ENCODE peak calls at places on chromosomes 3 and 15, in four cellular contexts. R is HepG2, P is WTC11, M is K562. A is an unnamed sample.

GRCh38 chr15:74784426-74784825 is 2.5 kb downstream of the CSK start:
- DNase-seq in M (no peak), R (no peak), P (no peak), A (no peak)

GRCh38 chr3:120182613-120183524 is 88.6 kb upstream of the GSK3B start:
- DNase-seq in M (no peak), P (no peak), R (no peak), A (no peak)

GRCh38 chr3:195040773-195041520 is 230.0 kb downstream of the XXYLT1 start:
- DNase-seq in M (no peak), R (peak; percentile 55), P (no peak), A (no peak)

GRCh38 chr3:42214565-42215283 is 51.3 kb downstream of the CCK start:
- DNase-seq in M (no peak), R (no peak), P (no peak), A (no peak)

GRCh38 chr3:7506606-7507180 is 645.8 kb downstream of the GRM7 start:
- DNase-seq in P (no peak), M (no peak), R (no peak), A (no peak)

GRCh38 chr3:150110097-150110496 is 139.4 kb upstream of the PFN2 start:
- DNase-seq in P (no peak), R (peak; percentile 9), M (no peak), A (no peak)

GRCh38 chr3:8712045-8712870 is 21.3 kb upstream of the CAV3 start:
- DNase-seq in P (no peak), R (no peak), M (no peak), A (no peak)

GRCh38 chr3:104392327-104392726 is 974.4 kb upstream of the ALCAM start:
- DNase-seq in P (no peak), M (no peak), R (peak; percentile 4), A (no peak)

GRCh38 chr3:118960876-118961275 is 73.8 kb downstream of the IGSF11 start:
- DNase-seq in M (no peak), P (no peak), R (no peak), A (no peak)

GRCh38 chr3:64917914-64918313 is 230.1 kb upstream of the ADAMTS9 start:
- DNase-seq in M (no peak), R (no peak), P (no peak), A (no peak)

GRCh38 chr15:55914446-55914845 is 79.0 kb downstream of the NEDD4 start:
- DNase-seq in P (no peak), R (no peak), M (no peak), A (no peak)

GRCh38 chr15:92808611-92809063 is 91.5 kb upstream of the CHD2 start:
- DNase-seq in R (no peak), M (peak; percentile 41), P (no peak), A (peak; percentile 51)

GRCh38 chr3:25493786-25494185 is 65.7 kb downstream of the RARB start:
- DNase-seq in R (no peak), M (no peak), P (no peak), A (no peak)

GRCh38 chr3:88732211-88732610 is 375.2 kb upstream of the EPHA3 start:
- DNase-seq in P (no peak), R (no peak), M (no peak), A (no peak)

GRCh38 chr15:32898414-32898813 is 180.6 kb downstream of the GREM1 start:
- DNase-seq in M (no peak), P (no peak), R (no peak), A (no peak)

GRCh38 chr3:102163039-102163817 is 271.6 kb upstream of the ZPLD1 start:
- DNase-seq in M (no peak), R (no peak), P (no peak), A (peak; percentile 24)

GRCh38 chr15:83081256-83082014 is 14.4 kb upstream of the BTBD1 start:
- DNase-seq in M (no peak), R (no peak), P (no peak), A (no peak)

GRCh38 chr15:82613764-82614163 is 33.4 kb downstream of the CPEB1 start:
- DNase-seq in P (no peak), R (no peak), M (no peak), A (no peak)

GRCh38 chr3:58325525-58325992 is 7.1 kb upstream of the PXK start:
- DNase-seq in M (no peak), P (no peak), R (peak; percentile 60), A (no peak)

GRCh38 chr3:189337672-189338071 is 165.9 kb downstream of the TPRG1 start:
- DNase-seq in M (no peak), P (no peak), R (no peak), A (no peak)

GRCh38 chr3:194343561-194343893 is 7.6 kb downstream of the CPN2 start:
- DNase-seq in M (no peak), P (no peak), R (no peak), A (no peak)

DNA sequence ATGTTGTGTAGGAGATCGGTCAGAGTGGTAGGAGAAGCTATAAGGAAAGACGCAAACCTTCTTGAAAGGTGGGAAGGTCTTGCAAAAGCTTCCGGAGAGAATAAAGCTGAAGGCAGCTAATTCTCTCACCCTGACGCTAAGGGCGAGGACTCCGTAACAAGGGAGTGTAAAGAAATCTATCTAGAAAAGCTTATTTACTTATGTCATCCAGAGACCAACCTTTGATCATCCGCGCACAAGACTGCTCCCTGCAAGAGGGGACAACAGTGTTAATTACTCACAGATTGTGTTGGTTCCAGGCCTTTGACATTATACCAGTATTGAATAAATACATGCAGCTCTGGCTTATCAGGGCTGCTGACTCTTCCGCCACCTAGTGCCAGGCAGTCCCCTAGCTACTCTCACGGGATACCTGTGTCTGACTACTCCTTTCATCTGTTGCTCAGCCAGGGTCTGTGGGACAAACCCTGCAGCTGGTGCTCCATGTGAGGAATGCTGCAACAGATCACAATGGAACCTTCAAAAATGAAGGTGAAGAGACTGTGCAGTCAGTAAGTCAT is 211.7 kb downstream of the DTWD1 start:
- DNase-seq in M (no peak), R (peak; percentile 31), P (peak; percentile 53), A (no peak)
- TF ChIP-seq SP1 in M (no peak), R (no peak), P (no peak), A (no peak)

DNA sequence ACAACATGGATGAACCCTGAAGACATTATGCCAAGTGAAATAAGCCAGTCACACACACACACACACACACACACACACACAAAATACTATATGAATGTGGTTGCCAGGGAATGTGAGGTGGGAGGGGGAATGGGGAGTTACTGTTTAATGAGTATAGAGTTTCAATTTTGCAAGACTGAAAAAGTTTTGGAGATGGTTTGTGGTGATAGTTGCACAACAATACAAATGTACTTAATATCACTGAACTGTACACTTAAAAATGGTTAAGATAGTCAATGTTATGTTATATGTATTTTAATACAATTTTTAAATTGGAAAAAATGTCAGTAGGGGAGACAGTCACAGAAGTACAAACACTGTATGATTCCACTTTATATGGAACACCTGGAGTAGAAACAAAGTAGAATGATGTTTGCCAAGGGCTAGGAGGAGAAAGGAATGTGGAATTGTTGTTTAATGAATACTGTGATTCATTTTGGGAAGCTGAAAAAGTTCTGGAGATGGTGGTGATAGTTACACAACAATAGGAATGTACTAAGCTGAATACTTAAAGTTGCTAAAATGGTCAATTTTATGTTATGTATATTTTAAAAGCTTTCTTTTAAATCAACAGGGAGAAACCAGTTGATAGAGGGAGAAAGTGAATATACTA is 76.6 kb downstream of the RPL39L start:
- DNase-seq in P (no peak), R (peak; percentile 81), M (no peak), A (no peak)
- TF ChIP-seq ELF4 in P (no peak), R (no peak), M (no peak), A (no peak)

GRCh38 chr3:185270956-185271332 is 17.1 kb upstream of the EHHADH start:
- DNase-seq in M (no peak), R (no peak), P (no peak), A (no peak)
- TF ChIP-seq SP1 in M (no peak), R (no peak), P (no peak), A (no peak)

GRCh38 chr3:31035681-31036080 is 141.2 kb upstream of the GADL1 start:
- DNase-seq in R (no peak), P (no peak), M (no peak), A (no peak)

GRCh38 chr3:31027914-31028313 is 133.5 kb upstream of the GADL1 start:
- DNase-seq in P (no peak), R (no peak), M (no peak), A (no peak)

GRCh38 chr3:31028766-31029165 is 134.3 kb upstream of the GADL1 start:
- DNase-seq in R (no peak), P (no peak), M (no peak), A (no peak)

GRCh38 chr3:31027191-31027761 is 132.8 kb upstream of the GADL1 start:
- DNase-seq in M (no peak), R (no peak), P (no peak), A (no peak)

GRCh38 chr3:31029756-31030155 is 135.3 kb upstream of the GADL1 start:
- DNase-seq in R (no peak), P (no peak), M (no peak), A (no peak)
- TF ChIP-seq ELF4 in R (no peak), P (no peak), M (no peak), A (no peak)

GRCh38 chr3:173465898-173466678 is 68.5 kb downstream of the NLGN1 start:
- DNase-seq in M (no peak), R (no peak), P (no peak), A (no peak)

GRCh38 chr3:173473237-173473636 is 75.7 kb downstream of the NLGN1 start:
- DNase-seq in M (no peak), R (no peak), P (no peak), A (no peak)

GRCh38 chr3:173463250-173463649 is 65.7 kb downstream of the NLGN1 start:
- DNase-seq in R (no peak), M (no peak), P (no peak), A (no peak)

GRCh38 chr3:173465112-173465511 is 67.6 kb downstream of the NLGN1 start:
- DNase-seq in M (no peak), P (no peak), R (no peak), A (no peak)

GRCh38 chr3:173467501-173467900 is 70.0 kb downstream of the NLGN1 start:
- DNase-seq in P (no peak), M (no peak), R (no peak), A (no peak)
- TF ChIP-seq SP1 in P (no peak), M (no peak), R (no peak), A (no peak)

DNA sequence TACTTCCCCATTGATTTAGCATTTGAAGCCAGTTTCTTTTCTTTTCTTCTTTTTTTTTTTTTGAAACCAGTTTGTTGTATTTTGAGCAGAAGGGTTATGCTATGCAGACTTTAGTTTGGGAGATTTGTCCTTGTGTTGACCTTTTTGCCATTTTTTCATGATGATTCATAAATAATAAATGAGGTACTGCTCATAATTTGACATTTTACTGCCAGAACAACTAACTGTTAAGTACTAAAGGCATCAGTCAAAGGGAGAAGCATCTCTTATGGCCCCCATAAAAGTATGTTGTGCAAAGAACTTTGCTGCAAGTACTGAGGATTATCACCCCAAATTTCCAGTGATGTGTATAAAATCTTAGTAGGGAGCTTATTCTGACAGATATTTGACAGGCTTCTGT is 1.7 kb upstream of the GPR87 start:
- DNase-seq in P (no peak), M (no peak), R (no peak), A (no peak)
- TF ChIP-seq ELF4 in P (no peak), M (no peak), R (no peak), A (no peak)

GRCh38 chr15:36356978-36357582 is 222.3 kb upstream of the CDIN1 start:
- DNase-seq in M (no peak), R (no peak), P (no peak), A (no peak)
- TF ChIP-seq SP1 in M (no peak), R (no peak), P (no peak), A (no peak)